ENCODE peak calls at places on chromosomes 5 and 9, in five cellular contexts. G is GM12878, X is HepG2, F is H1, T is K562. V is an unnamed sample.
A peak's percentile ranks its signal among the peaks of the same experiment; 100 is the strongest.

GRCh38 chr5:169650701-169651331 is 13.7 kb downstream of the DOCK2 start:
- DNase-seq in G (peak; percentile 76), X (no peak), T (peak; percentile 21), F (no peak), V (no peak)

GRCh38 chr5:22514231-22514630 is 338.9 kb downstream of the CDH12 start:
- DNase-seq in G (no peak), F (no peak), T (no peak), X (no peak), V (no peak)

GRCh38 chr9:34321451-34321850 is 7.6 kb downstream of the KIF24 start:
- DNase-seq in T (no peak), F (no peak), G (no peak), X (no peak), V (no peak)

GRCh38 chr9:30172206-30172605 is 2212.2 kb upstream of the ACO1 start:
- DNase-seq in X (no peak), F (no peak), T (no peak), G (no peak), V (no peak)

GRCh38 chr9:4174781-4175180 is 125.1 kb downstream of the GLIS3 start:
- DNase-seq in G (no peak), F (no peak), X (no peak), T (no peak), V (no peak)

GRCh38 chr9:136857606-136858412 is 5.7 kb downstream of the MAMDC4 start:
- DNase-seq in F (peak; percentile 56), T (no peak), G (no peak), X (no peak), V (peak; percentile 12)

GRCh38 chr5:142981886-142982820 is 212.0 kb downstream of the ARHGAP26 start:
- DNase-seq in T (no peak), G (no peak), X (peak; percentile 92), F (no peak), V (no peak)

GRCh38 chr5:22754155-22754554 is 99.0 kb downstream of the CDH12 start:
- DNase-seq in T (no peak), G (no peak), X (no peak), F (no peak), V (no peak)

GRCh38 chr9:126791406-126792230 is 13.2 kb upstream of the ZBTB43 start:
- DNase-seq in G (no peak), T (no peak), F (no peak), X (peak; percentile 49), V (no peak)

DNA sequence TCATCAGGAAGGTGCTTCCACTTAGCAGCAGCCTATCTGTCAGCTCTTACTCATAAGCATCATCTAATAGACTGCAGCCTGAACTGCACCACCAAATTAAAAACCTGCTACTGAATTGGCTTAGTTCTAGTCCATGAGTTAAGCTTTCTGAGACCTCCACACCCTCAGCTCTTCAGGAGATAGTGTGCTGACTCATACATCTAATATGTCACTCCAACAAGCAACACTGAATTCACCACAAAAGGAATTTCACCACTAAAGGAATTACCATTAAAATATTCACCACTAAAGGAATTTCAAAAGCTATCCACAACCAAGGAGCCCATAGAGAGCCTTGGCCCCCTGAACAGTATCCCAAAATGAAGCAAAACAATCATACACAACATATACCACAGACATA is 418.5 kb upstream of the RORB start:
- DNase-seq in X (no peak), G (no peak), T (no peak), F (no peak), V (no peak)
- TF ChIP-seq ATF2 in X (no peak), G (no peak), T (no peak), F (no peak), V (no peak)

DNA sequence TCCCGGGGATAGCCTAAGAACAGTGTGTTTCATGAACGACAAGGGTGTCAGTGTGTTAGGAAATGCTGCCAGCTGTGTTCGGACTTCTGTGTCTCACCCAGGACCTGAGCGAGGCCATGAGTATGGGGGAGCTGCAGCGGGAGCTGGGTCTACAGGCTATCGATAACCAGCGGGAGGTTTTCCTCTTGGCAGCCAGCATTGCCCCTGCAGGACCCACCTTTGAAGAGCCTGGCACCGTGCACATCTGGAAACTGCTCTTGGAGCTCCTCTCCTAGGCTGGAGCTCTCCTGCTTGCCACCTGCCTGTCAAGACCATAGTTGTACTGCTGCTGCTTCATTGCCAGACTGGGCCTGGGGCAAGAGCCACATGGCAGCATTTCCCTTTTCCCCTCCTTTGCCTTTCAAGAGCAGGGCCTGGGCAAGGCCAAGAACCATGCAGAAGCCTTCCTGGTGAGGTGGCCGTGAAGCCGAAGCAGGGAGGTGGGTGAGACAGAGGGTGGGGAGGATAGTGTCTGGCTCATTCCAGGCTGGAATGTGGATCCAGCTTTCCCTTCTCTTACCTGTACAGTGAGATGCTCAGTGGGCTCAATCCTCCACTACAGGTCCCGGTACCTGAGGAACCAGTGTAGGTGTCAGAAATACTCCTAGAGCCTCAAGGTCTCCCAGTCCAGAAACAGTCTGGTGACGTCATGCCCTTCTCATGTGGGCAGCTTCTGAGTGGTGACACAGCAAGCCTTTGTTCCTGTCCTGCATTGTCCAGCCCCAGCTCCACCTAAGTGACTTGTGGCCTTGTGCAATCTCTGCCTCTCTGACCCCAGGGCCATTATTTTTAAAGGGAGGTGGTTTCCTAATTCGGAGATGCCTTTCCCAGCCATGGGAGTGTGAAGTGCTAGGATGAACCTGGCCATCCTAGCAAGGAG is 6.6 kb downstream of the ARL10 start:
- DNase-seq in G (no peak), F (no peak), X (peak; percentile 90), T (no peak), V (no peak)
- TF ChIP-seq ATF2 in G (no peak), F (no peak), X (peak; percentile 75), T (no peak), V (no peak)

GRCh38 chr5:176741566-176742211 is 68.7 kb upstream of the UNC5A start:
- DNase-seq in G (no peak), F (peak; percentile 49), X (no peak), T (no peak), V (no peak)
- TF ChIP-seq ATF2 in G (no peak), F (no peak), X (no peak), T (no peak), V (no peak)

GRCh38 chr5:139637438-139638089 is 10.6 kb upstream of the CXXC5 start:
- DNase-seq in T (peak; percentile 88), F (peak; percentile 85), X (peak; percentile 78), G (no peak), V (peak; percentile 79)
- TF ChIP-seq ATF2 in T (no peak), F (no peak), X (peak; percentile 65), G (no peak), V (no peak)

GRCh38 chr9:88891015-88891414 is 100.3 kb upstream of the S1PR3 start:
- DNase-seq in F (no peak), G (no peak), X (no peak), T (no peak), V (no peak)
- TF ChIP-seq ATF2 in F (no peak), G (no peak), X (no peak), T (no peak), V (no peak)

GRCh38 chr9:75953218-75953617 is 62.7 kb downstream of the PCSK5 start:
- DNase-seq in F (no peak), X (peak; percentile 3), T (no peak), G (no peak), V (no peak)
- TF ChIP-seq ATF2 in F (no peak), X (no peak), T (no peak), G (no peak), V (no peak)

DNA sequence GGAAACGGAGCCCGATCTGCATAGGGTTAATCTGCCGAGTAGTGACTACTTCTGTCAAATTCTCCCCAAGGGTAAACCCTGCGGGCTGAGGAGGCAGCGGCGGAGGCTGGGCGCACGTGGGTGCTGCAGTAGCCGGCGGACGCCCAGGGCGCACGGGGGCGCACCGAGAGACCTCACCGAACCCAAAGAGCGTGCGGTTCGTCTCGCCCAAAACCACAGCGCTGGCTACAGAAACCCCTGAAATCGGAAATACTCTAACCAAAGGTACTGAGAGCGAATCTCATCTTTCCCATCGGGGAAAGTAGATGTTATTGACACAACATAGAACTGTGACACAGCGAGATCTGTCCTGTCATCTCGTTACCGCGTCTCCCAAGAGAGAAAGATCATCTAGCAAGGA is 56.0 kb upstream of the SHC3 start:
- DNase-seq in T (no peak), F (peak; percentile 63), X (no peak), G (peak; percentile 3), V (peak; percentile 58)
- TF ChIP-seq ATF2 in T (no peak), F (no peak), X (no peak), G (no peak), V (no peak)

GRCh38 chr9:36470891-36471290 is 70.8 kb upstream of the RNF38 start:
- DNase-seq in F (no peak), T (no peak), G (peak; percentile 67), X (no peak), V (no peak)
- TF ChIP-seq ATF2 in F (no peak), T (no peak), G (no peak), X (no peak), V (no peak)

V was measured in WTC11.